ENCODE peak calls at places on chromosomes 11 and 22, in ten cellular contexts. D is endodermal cell, U is AG08396, V is tibial nerve, T is GOT3, M is Kasumi-1, C is AG20443, K is NCI-H1092 treated with DMSO at 0.1 percent for 48 hours, S is IMR-90, X is ELF-1. R is an unnamed sample.

GRCh38 chr11:9755561-9755960 is 91.7 kb downstream of the SWAP70 start:
- DNase-seq in D (no peak), U (peak), V (no peak), T (no peak), M (no peak), C (peak), K (no peak), S (peak), X (no peak), R (no peak)

GRCh38 chr11:15897211-15897960 is 459.0 kb downstream of the SOX6 start:
- DNase-seq in D (no peak), U (peak), V (no peak), T (no peak), M (no peak), C (peak), K (no peak), S (peak), X (peak), R (no peak)

GRCh38 chr11:69820441-69820840 is 1.2 kb upstream of the FGF3 start:
- DNase-seq in D (no peak), U (no peak), V (no peak), T (no peak), M (no peak), C (no peak), K (no peak), S (no peak), X (no peak), R (no peak)

GRCh38 chr11:73072935-73073481 is 69.1 kb downstream of the FCHSD2 start:
- DNase-seq in D (no peak), U (no peak), V (no peak), T (no peak), M (peak), C (peak), K (no peak), S (peak), X (no peak), R (no peak)

GRCh38 chr11:15816270-15816871 is 540.0 kb downstream of the SOX6 start:
- DNase-seq in D (no peak), U (peak), V (peak), T (no peak), M (no peak), C (peak), K (no peak), S (peak), X (no peak), R (no peak)

GRCh38 chr22:43994006-43994405 is 30.1 kb upstream of the PARVB start:
- DNase-seq in D (no peak), U (no peak), V (no peak), T (no peak), M (no peak), C (no peak), K (no peak), S (no peak), X (no peak), R (no peak)

GRCh38 chr11:34150494-34151151 is 45.2 kb downstream of the NAT10 start:
- DNase-seq in D (no peak), U (no peak), V (no peak), T (no peak), M (no peak), C (peak), K (no peak), S (no peak), X (no peak), R (no peak)

GRCh38 chr11:13343931-13344717 is 66.5 kb downstream of the BMAL1 start:
- DNase-seq in D (peak), U (peak), V (peak), T (no peak), M (peak), C (peak), K (peak), S (peak), X (peak), R (peak)

GRCh38 chr11:82775736-82776346 is 42.2 kb upstream of the FAM181B start:
- DNase-seq in D (peak), U (peak), V (peak), T (no peak), M (peak), C (peak), K (no peak), S (peak), X (peak), R (no peak)

GRCh38 chr11:27204527-27204926 is 158.5 kb downstream of the CCDC34 start:
- DNase-seq in D (peak), U (no peak), V (no peak), T (no peak), M (no peak), C (no peak), K (peak), S (no peak), X (no peak), R (peak)

GRCh38 chr11:65934014-65934413 is 11.3 kb upstream of the TSGA10IP start:
- DNase-seq in D (no peak), U (no peak), V (no peak), T (no peak), M (no peak), C (no peak), K (no peak), S (peak), X (no peak), R (no peak)

GRCh38 chr11:3161720-3162409 is 3.2 kb downstream of the OSBPL5 start:
- DNase-seq in D (peak), U (no peak), V (no peak), T (no peak), M (no peak), C (no peak), K (no peak), S (no peak), X (peak), R (no peak)

GRCh38 chr11:45606514-45607024 is 58.9 kb downstream of the CHST1 start:
- DNase-seq in D (peak), U (no peak), V (no peak), T (no peak), M (no peak), C (no peak), K (peak), S (no peak), X (peak), R (no peak)

GRCh38 chr11:113876074-113876797 is 864 bp upstream of the USP28 start:
- DNase-seq in D (peak), U (no peak), V (no peak), T (no peak), M (peak), C (no peak), K (no peak), S (no peak), X (no peak), R (no peak)

GRCh38 chr22:32058656-32059280 is 15.7 kb downstream of the SLC5A1 start:
- DNase-seq in D (no peak), U (no peak), V (no peak), T (no peak), M (no peak), C (no peak), K (no peak), S (no peak), X (peak), R (no peak)

GRCh38 chr11:9626778-9627394 is 37.0 kb upstream of the SWAP70 start:
- DNase-seq in D (peak), U (no peak), V (no peak), T (no peak), M (no peak), C (no peak), K (no peak), S (no peak), X (peak), R (no peak)

GRCh38 chr22:38316340-38317236 is 645 bp downstream of the CSNK1E start:
- DNase-seq in D (peak), U (peak), V (peak), T (no peak), M (no peak), C (peak), K (peak), S (peak), X (peak), R (peak)

GRCh38 chr22:29268511-29269229 is 602 bp downstream of the EWSR1 start:
- DNase-seq in D (peak), U (peak), V (peak), T (no peak), M (no peak), C (peak), K (peak), S (peak), X (no peak), R (peak)

GRCh38 chr11:83249972-83250593 is 36.1 kb downstream of the CCDC90B start:
- DNase-seq in D (no peak), U (peak), V (peak), T (no peak), M (peak), C (peak), K (peak), S (peak), X (no peak), R (no peak)

GRCh38 chr11:19819148-19819547 is 106.5 kb downstream of the NAV2 start:
- DNase-seq in D (no peak), U (no peak), V (no peak), T (no peak), M (no peak), C (no peak), K (peak), S (no peak), X (no peak), R (no peak)

GRCh38 chr22:47784991-47785390 is 1022.5 kb downstream of the TBC1D22A start:
- DNase-seq in D (peak), U (no peak), V (no peak), T (no peak), M (no peak), C (peak), K (no peak), S (no peak), X (no peak), R (no peak)

GRCh38 chr11:121929581-121929980 is 186.4 kb downstream of the BLID start:
- DNase-seq in D (peak), U (peak), V (peak), T (no peak), M (no peak), C (peak), K (peak), S (peak), X (peak), R (no peak)

GRCh38 chr11:124577664-124578427 is 8.0 kb downstream of the OR8A1 start:
- DNase-seq in D (no peak), U (no peak), V (no peak), T (no peak), M (no peak), C (no peak), K (no peak), S (no peak), X (no peak), R (no peak)

GRCh38 chr22:19819911-19820879 is 34.5 kb downstream of the GNB1L start:
- DNase-seq in D (peak), U (no peak), V (no peak), T (no peak), M (no peak), C (no peak), K (no peak), S (no peak), X (no peak), R (no peak)

GRCh38 chr22:34622602-34623001 is 443.4 kb upstream of the ISX start:
- DNase-seq in D (no peak), U (no peak), V (no peak), T (no peak), M (no peak), C (no peak), K (no peak), S (no peak), X (no peak), R (no peak)

GRCh38 chr11:121533556-121534050 is 80.8 kb upstream of the SORL1-AS1 start:
- DNase-seq in D (no peak), U (no peak), V (no peak), T (no peak), M (no peak), C (no peak), K (peak), S (no peak), X (no peak), R (no peak)

GRCh38 chr11:128757235-128757711 is 63.4 kb downstream of the FLI1 start:
- DNase-seq in D (peak), U (peak), V (peak), T (no peak), M (peak), C (peak), K (no peak), S (peak), X (peak), R (peak)

GRCh38 chr11:43576834-43577521 is 103.6 kb upstream of the HSD17B12 start:
- DNase-seq in D (peak), U (peak), V (peak), T (no peak), M (peak), C (peak), K (no peak), S (peak), X (peak), R (no peak)

GRCh38 chr11:94150704-94151103 is 22.1 kb downstream of the PANX1 start:
- DNase-seq in D (no peak), U (no peak), V (no peak), T (no peak), M (no peak), C (no peak), K (no peak), S (no peak), X (no peak), R (no peak)

GRCh38 chr22:46072981-46073682 is 77.2 kb upstream of the PPARA start:
- DNase-seq in D (no peak), U (no peak), V (no peak), T (no peak), M (no peak), C (no peak), K (no peak), S (no peak), X (no peak), R (no peak)

GRCh38 chr11:73359341-73359740 is 16.9 kb upstream of the RELT start:
- DNase-seq in D (no peak), U (no peak), V (no peak), T (peak), M (no peak), C (no peak), K (no peak), S (peak), X (no peak), R (no peak)

GRCh38 chr22:36816635-36817428 is at the start of gene PVALB:
- DNase-seq in D (peak), U (peak), V (no peak), T (no peak), M (no peak), C (peak), K (peak), S (peak), X (peak), R (no peak)

GRCh38 chr22:43128928-43129424 is 14.2 kb downstream of the MCAT start:
- DNase-seq in D (no peak), U (no peak), V (no peak), T (no peak), M (no peak), C (no peak), K (no peak), S (no peak), X (no peak), R (no peak)

GRCh38 chr11:123187670-123188507 is 7.2 kb downstream of the CLMP start:
- DNase-seq in D (no peak), U (no peak), V (no peak), T (no peak), M (no peak), C (no peak), K (peak), S (peak), X (no peak), R (no peak)

GRCh38 chr11:108886608-108887007 is 221.7 kb downstream of the DDX10 start:
- DNase-seq in D (no peak), U (no peak), V (no peak), T (no peak), M (no peak), C (peak), K (no peak), S (peak), X (no peak), R (no peak)

GRCh38 chr11:125941241-125941605 is 4.6 kb upstream of the VSIG10L2 start:
- DNase-seq in D (no peak), U (no peak), V (no peak), T (no peak), M (no peak), C (no peak), K (no peak), S (no peak), X (no peak), R (no peak)

GRCh38 chr11:3916962-3917361 is 61.5 kb downstream of the STIM1 start:
- DNase-seq in D (no peak), U (no peak), V (no peak), T (no peak), M (no peak), C (no peak), K (no peak), S (no peak), X (no peak), R (no peak)

R was measured in T follicular helper cell.